ENCODE peak calls at places on chromosomes 11 and 22, in seven cellular contexts. K is MM.1S, W is GM23248, M is A549, G is astrocyte, F is PC-3, S is fibroblast of lung. E is an unnamed sample.

GRCh38 chr11:9748361-9748970 is 84.6 kb downstream of the SWAP70 start:
- DNase-seq in G (peak; percentile 68), S (peak; percentile 83), W (peak; percentile 90), K (peak; percentile 87), F (peak; percentile 80), M (peak; percentile 85), E (peak; percentile 25)

GRCh38 chr11:85236211-85236610 is 390.9 kb downstream of the DLG2 start:
- DNase-seq in F (no peak), S (no peak), W (no peak), K (no peak), G (no peak), M (no peak), E (no peak)

GRCh38 chr11:9664276-9665171 is 647 bp downstream of the SWAP70 start:
- DNase-seq in K (peak; percentile 28), M (peak; percentile 58), S (peak; percentile 54), W (peak; percentile 78), F (peak; percentile 32), G (peak; percentile 30), E (no peak)

GRCh38 chr11:67050139-67050538 is 6.5 kb upstream of the RHOD start:
- DNase-seq in G (no peak), W (no peak), K (no peak), S (no peak), M (no peak), F (no peak), E (peak; percentile 28)

GRCh38 chr11:64874308-64874707 is 4.1 kb downstream of the EHD1 start:
- DNase-seq in F (no peak), G (peak; percentile 73), W (no peak), S (no peak), M (no peak), K (no peak), E (no peak)

GRCh38 chr11:122180435-122180834 is 64.4 kb upstream of the BLID start:
- DNase-seq in S (peak; percentile 98), K (no peak), G (peak; percentile 97), M (peak; percentile 69), W (peak; percentile 98), F (peak; percentile 99), E (peak; percentile 33)

GRCh38 chr11:60700689-60701508 is 1.5 kb downstream of the MS4A8 start:
- DNase-seq in F (peak; percentile 79), W (peak; percentile 17), M (peak; percentile 29), G (no peak), S (no peak), K (peak; percentile 10), E (no peak)

GRCh38 chr22:19844423-19845368 is 10.0 kb downstream of the GNB1L start:
- DNase-seq in M (no peak), F (peak; percentile 15), K (no peak), G (peak; percentile 31), S (no peak), W (peak; percentile 96), E (peak; percentile 58)

GRCh38 chr22:29563652-29564460 is 10.3 kb upstream of the THOC5 start:
- DNase-seq in W (no peak), K (no peak), S (no peak), M (no peak), G (no peak), F (no peak), E (no peak)

GRCh38 chr22:29003975-29004646 is 57.5 kb downstream of the C22orf31 start:
- DNase-seq in K (no peak), W (no peak), F (peak; percentile 25), S (no peak), G (no peak), M (no peak), E (no peak)

GRCh38 chr11:40314327-40314726 is 1145.1 kb downstream of the LRRC4C start:
- DNase-seq in K (no peak), M (no peak), G (no peak), F (no peak), W (no peak), S (peak; percentile 51), E (peak; percentile 16)

GRCh38 chr11:40328890-40329617 is 1130.4 kb downstream of the LRRC4C start:
- DNase-seq in W (peak; percentile 84), M (peak; percentile 98), G (peak; percentile 100), K (no peak), F (peak; percentile 91), S (peak; percentile 100), E (peak; percentile 16)

GRCh38 chr22:39997939-39998726 is 3.4 kb downstream of the FAM83F start:
- DNase-seq in W (no peak), G (peak; percentile 22), K (no peak), M (peak; percentile 23), F (peak; percentile 61), S (no peak), E (peak; percentile 68)

GRCh38 chr11:15969281-15969680 is 387.1 kb downstream of the SOX6 start:
- DNase-seq in W (peak; percentile 86), M (peak; percentile 74), F (peak; percentile 48), G (peak; percentile 83), S (peak; percentile 92), K (peak; percentile 85), E (peak; percentile 48)

GRCh38 chr11:1832181-1832988 is 2.4 kb upstream of the SYT8 start:
- DNase-seq in F (peak; percentile 41), K (peak; percentile 24), G (no peak), S (peak; percentile 8), M (peak; percentile 44), W (peak; percentile 28), E (peak; percentile 56)

GRCh38 chr22:50340157-50340879 is 2.8 kb upstream of the PPP6R2 start:
- DNase-seq in F (no peak), S (no peak), G (peak; percentile 44), W (peak; percentile 34), M (peak; percentile 58), K (no peak), E (peak; percentile 27)

GRCh38 chr11:78030429-78031325 is 7.6 kb upstream of the KCTD14 start:
- DNase-seq in F (peak; percentile 85), W (peak; percentile 41), S (peak; percentile 78), G (peak; percentile 54), K (no peak), M (peak; percentile 45), E (peak; percentile 92)

GRCh38 chr11:75773595-75774353 is 5.2 kb downstream of the DGAT2 start:
- DNase-seq in F (peak; percentile 42), S (no peak), W (no peak), M (no peak), G (no peak), K (peak; percentile 23), E (no peak)

GRCh38 chr22:38833061-38833460 is 10.8 kb downstream of the NPTXR start:
- DNase-seq in S (no peak), M (no peak), W (no peak), K (no peak), G (no peak), F (no peak), E (no peak)

GRCh38 chr22:19704355-19705015 is 9.8 kb upstream of the SEPTIN5 start:
- DNase-seq in W (no peak), F (no peak), G (no peak), M (no peak), S (no peak), K (no peak), E (no peak)

GRCh38 chr11:131985769-131986393 is 615.5 kb downstream of the NTM start:
- DNase-seq in G (no peak), W (no peak), M (no peak), F (no peak), S (peak; percentile 22), K (no peak), E (no peak)

GRCh38 chr22:23784215-23784732 is 2.5 kb upstream of the SMARCB1 start:
- DNase-seq in M (no peak), K (no peak), W (no peak), S (no peak), F (no peak), G (peak; percentile 68), E (no peak)

GRCh38 chr22:17486313-17486712 is 77.0 kb upstream of the SLC25A18 start:
- DNase-seq in K (no peak), M (peak; percentile 7), W (no peak), G (no peak), F (no peak), S (no peak), E (no peak)

GRCh38 chr22:17483670-17484372 is 79.5 kb upstream of the SLC25A18 start:
- DNase-seq in G (no peak), S (no peak), W (no peak), M (no peak), K (no peak), F (no peak), E (no peak)

GRCh38 chr22:17489101-17489500 is 74.2 kb upstream of the SLC25A18 start:
- DNase-seq in G (no peak), S (no peak), W (no peak), K (no peak), M (no peak), F (no peak), E (no peak)

GRCh38 chr22:17484608-17485007 is 78.7 kb upstream of the SLC25A18 start:
- DNase-seq in G (no peak), S (no peak), W (no peak), M (no peak), K (no peak), F (no peak), E (no peak)

GRCh38 chr22:17486719-17487118 is 76.6 kb upstream of the SLC25A18 start:
- DNase-seq in K (no peak), G (no peak), F (no peak), W (no peak), M (no peak), S (no peak), E (no peak)
- H3K27ac ChIP-seq in K (no peak overlapping the region), G (no peak overlapping the region), F (no peak overlapping the region), W (no peak overlapping the region), M (no peak overlapping the region), S (no peak overlapping the region), E (no peak overlapping the region)

GRCh38 chr11:44626645-44627044 is 61.2 kb downstream of the CD82 start:
- DNase-seq in F (no peak), G (no peak), K (no peak), S (no peak), W (no peak), M (no peak), E (no peak)
- H3K4me2 ChIP-seq in F (no peak overlapping the region), G (no peak overlapping the region), K (no peak overlapping the region), S (no peak overlapping the region), W (no peak overlapping the region), M (no peak overlapping the region), E (no peak overlapping the region)

GRCh38 chr22:25068701-25069100 is 116.2 kb downstream of the KIAA1671 start:
- DNase-seq in S (no peak), F (no peak), W (no peak), M (no peak), K (no peak), G (no peak), E (no peak)
- H3K4me3 ChIP-seq in S (no peak overlapping the region), F (no peak overlapping the region), W (no peak overlapping the region), M (no peak overlapping the region), K (no peak overlapping the region), G (no peak overlapping the region), E (no peak overlapping the region)

DNA sequence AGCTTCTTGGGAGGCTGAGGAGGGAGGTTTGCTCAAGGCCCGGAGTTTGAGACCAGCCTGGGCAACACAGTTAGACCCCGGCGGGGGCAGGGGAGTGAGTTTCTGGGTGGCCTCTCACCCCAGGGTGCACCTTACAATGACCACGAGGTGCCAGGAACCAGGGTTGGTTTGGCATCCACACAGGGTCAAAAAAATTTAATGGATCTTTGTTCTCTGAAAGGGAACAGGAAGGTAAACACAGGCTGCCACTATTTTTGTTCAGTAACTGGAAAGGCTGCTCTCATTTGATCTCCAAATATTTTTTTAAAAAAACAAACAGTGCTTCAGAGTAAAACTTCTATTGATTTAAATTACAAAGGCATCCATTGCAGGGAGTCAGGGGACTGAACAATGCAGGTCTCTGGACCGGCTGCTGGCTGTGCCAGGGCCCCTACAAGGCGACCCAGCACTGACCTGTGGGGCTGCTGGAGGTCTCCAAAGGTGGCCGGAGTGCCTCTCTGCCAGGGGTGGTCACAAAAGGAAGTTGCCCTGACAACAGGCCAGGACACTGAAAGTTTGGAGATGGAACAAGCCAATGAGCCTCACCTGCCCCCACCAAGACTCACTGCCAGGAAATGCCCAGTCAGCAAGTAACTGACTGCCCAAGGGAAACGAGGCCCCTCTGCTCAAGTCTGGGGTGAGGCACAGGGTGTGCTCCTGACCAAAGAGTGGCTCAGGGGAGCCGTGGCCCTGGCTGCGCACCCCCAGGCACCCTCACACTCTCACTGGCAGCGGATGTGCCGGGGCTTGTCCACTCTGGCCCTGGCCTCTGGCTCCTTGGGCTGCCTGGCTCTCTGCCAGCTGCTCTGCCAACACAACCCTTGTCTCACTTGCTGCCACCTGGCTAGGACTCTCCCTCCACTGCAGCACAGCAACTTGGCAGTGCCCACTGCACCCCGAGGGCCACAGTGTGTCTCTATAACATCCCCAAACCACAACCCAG is 51.8 kb downstream of the ARFGAP3 start:
- DNase-seq in F (no peak), S (no peak), K (no peak), M (peak; percentile 28), W (no peak), G (no peak), E (no peak)
- H3K27ac ChIP-seq in F (peak overlapping the region; percentile 56), S (no peak overlapping the region), K (no peak overlapping the region), M (peak overlapping the region; percentile 37), W (no peak overlapping the region), G (no peak overlapping the region), E (no peak overlapping the region)